ENCODE peak calls at places on chromosomes 16 and 17, in four cellular contexts. One of them, this sample, is unnamed.

GRCh38 chr17:43456661-43457361 is 27.0 kb upstream of the DHX8 start:
- DNase-seq in HCT116: no peak
- DNase-seq in fibroblast of pulmonary artery: no peak
- DNase-seq in heart left ventricle: peak
- DNase-seq in this sample: peak

GRCh38 chr17:78937561-78937960 is 12.4 kb upstream of the TIMP2 start:
- DNase-seq in heart left ventricle: no peak
- DNase-seq in HCT116: no peak
- DNase-seq in fibroblast of pulmonary artery: no peak
- DNase-seq in this sample: no peak

GRCh38 chr17:57294629-57295501 is 38.5 kb downstream of the MSI2 start:
- DNase-seq in heart left ventricle: peak
- DNase-seq in HCT116: peak
- DNase-seq in fibroblast of pulmonary artery: no peak
- DNase-seq in this sample: peak

GRCh38 chr16:14955546-14956231 is 18.4 kb downstream of the NPIPA1 start:
- DNase-seq in HCT116: no peak
- DNase-seq in heart left ventricle: peak
- DNase-seq in fibroblast of pulmonary artery: no peak
- DNase-seq in this sample: no peak

GRCh38 chr17:43791589-43791988 is 11.4 kb downstream of the CFAP97D1 start:
- DNase-seq in heart left ventricle: no peak
- DNase-seq in HCT116: peak
- DNase-seq in fibroblast of pulmonary artery: peak
- DNase-seq in this sample: peak

GRCh38 chr17:69450857-69451410 is 36.4 kb downstream of the MAP2K6 start:
- DNase-seq in HCT116: no peak
- DNase-seq in heart left ventricle: no peak
- DNase-seq in fibroblast of pulmonary artery: peak
- DNase-seq in this sample: no peak

GRCh38 chr17:69711504-69711903 is 297.0 kb downstream of the MAP2K6 start:
- DNase-seq in fibroblast of pulmonary artery: no peak
- DNase-seq in heart left ventricle: no peak
- DNase-seq in HCT116: no peak
- DNase-seq in this sample: no peak

GRCh38 chr17:13756763-13757162 is 155.0 kb upstream of the HS3ST3A1 start:
- DNase-seq in heart left ventricle: no peak
- DNase-seq in fibroblast of pulmonary artery: no peak
- DNase-seq in HCT116: no peak
- DNase-seq in this sample: no peak

GRCh38 chr17:57895382-57896060 is 45.7 kb upstream of the MRPS23 start:
- DNase-seq in heart left ventricle: peak
- DNase-seq in HCT116: no peak
- DNase-seq in fibroblast of pulmonary artery: peak
- DNase-seq in this sample: no peak

DNA sequence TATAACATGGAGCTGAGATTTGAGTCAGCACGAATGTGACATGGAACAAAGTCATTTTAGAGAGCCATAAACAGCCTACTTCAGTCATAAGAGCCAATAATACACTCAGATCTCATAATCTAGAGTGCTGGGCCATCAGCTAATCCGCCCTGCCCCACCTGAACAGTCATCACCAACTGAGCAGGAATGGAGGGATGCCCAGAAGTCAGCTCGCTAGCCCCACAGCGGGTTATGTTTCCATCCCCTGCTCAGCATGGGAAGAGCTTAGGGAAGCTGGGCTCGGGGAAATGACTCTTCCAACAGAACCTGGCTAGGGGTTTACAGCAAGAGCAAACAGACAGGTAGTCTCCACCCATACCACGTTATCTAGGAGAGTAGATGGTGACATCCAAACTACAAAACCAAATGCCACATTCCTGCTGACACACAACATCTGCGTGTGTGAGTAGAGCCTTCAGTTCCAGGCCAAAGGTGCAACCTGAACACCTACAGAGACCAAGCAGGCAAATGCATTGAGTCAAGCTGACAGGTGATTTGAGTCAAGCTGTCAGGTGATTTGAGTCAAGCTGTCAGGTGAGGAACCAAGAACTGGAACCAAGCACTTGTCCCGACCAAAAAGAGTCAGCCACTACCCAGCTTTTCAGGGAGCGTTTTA is 2.0 kb downstream of the TMEM11 start:
- DNase-seq in heart left ventricle: no peak
- DNase-seq in HCT116: no peak
- DNase-seq in fibroblast of pulmonary artery: no peak
- DNase-seq in this sample: no peak
- H3K4me3 ChIP-seq in heart left ventricle: peak
- H3K4me3 ChIP-seq in HCT116: peak
- H3K4me3 ChIP-seq in fibroblast of pulmonary artery: no peak
- H3K4me3 ChIP-seq in this sample: no peak

GRCh38 chr16:72940886-72941285 is 107.0 kb downstream of the ZFHX3 start:
- DNase-seq in fibroblast of pulmonary artery: no peak
- DNase-seq in heart left ventricle: no peak
- DNase-seq in HCT116: no peak
- DNase-seq in this sample: no peak

GRCh38 chr16:72938426-72939164 is 109.3 kb downstream of the ZFHX3 start:
- DNase-seq in heart left ventricle: peak
- DNase-seq in fibroblast of pulmonary artery: peak
- DNase-seq in HCT116: no peak
- DNase-seq in this sample: peak

GRCh38 chr16:72937916-72938315 is 110.0 kb downstream of the ZFHX3 start:
- DNase-seq in HCT116: no peak
- DNase-seq in heart left ventricle: no peak
- DNase-seq in fibroblast of pulmonary artery: no peak
- DNase-seq in this sample: no peak

GRCh38 chr16:72937360-72937759 is 110.6 kb downstream of the ZFHX3 start:
- DNase-seq in HCT116: no peak
- DNase-seq in fibroblast of pulmonary artery: no peak
- DNase-seq in heart left ventricle: no peak
- DNase-seq in this sample: no peak

GRCh38 chr16:72939247-72939646 is 108.7 kb downstream of the ZFHX3 start:
- DNase-seq in HCT116: no peak
- DNase-seq in heart left ventricle: peak
- DNase-seq in fibroblast of pulmonary artery: peak
- DNase-seq in this sample: peak
- TF ChIP-seq CTCF in HCT116: no peak
- TF ChIP-seq CTCF in heart left ventricle: peak
- TF ChIP-seq CTCF in fibroblast of pulmonary artery: peak
- TF ChIP-seq CTCF in this sample: peak

DNA sequence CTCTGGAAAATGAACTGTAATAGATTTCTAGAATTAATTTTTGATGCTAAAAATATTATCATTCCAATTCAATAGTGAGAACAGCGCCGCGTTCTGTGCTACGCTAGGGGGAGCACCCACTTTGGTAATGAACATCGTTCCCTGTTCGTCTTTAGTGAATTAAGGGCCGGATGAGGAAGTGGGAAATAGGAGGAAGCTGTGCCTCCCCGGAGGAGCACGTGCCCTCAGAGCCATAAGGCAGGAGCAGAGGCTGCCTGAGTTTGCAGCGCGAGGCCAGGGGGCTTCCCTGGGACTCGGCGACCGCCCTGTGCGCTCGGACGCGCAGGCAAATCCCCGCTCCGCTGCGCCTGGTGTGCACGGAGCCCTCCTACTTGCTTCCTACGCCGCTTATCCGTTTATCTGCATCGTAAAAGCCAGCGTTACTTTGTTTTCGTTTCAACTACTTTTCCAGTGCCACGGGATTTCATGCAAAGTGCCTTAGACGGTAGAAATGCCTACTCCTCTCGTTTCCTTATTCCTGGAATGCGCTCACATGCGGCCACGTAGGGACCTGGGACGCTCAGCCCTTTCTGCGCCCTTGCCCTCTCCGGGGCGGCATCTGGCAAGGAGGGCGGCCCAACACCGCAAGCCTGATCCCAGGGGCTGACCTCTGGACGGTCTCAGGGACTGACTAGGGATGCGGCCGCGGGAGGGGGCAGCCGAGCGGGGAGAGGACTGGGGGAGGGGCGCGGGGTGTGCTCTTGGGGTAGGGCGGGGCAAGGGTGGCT is 76.4 kb downstream of the KCNJ12 start:
- DNase-seq in fibroblast of pulmonary artery: peak
- DNase-seq in heart left ventricle: peak
- DNase-seq in HCT116: peak
- DNase-seq in this sample: peak
- H3K4me3 ChIP-seq in fibroblast of pulmonary artery: peak
- H3K4me3 ChIP-seq in heart left ventricle: peak
- H3K4me3 ChIP-seq in HCT116: no peak
- H3K4me3 ChIP-seq in this sample: peak

DNA sequence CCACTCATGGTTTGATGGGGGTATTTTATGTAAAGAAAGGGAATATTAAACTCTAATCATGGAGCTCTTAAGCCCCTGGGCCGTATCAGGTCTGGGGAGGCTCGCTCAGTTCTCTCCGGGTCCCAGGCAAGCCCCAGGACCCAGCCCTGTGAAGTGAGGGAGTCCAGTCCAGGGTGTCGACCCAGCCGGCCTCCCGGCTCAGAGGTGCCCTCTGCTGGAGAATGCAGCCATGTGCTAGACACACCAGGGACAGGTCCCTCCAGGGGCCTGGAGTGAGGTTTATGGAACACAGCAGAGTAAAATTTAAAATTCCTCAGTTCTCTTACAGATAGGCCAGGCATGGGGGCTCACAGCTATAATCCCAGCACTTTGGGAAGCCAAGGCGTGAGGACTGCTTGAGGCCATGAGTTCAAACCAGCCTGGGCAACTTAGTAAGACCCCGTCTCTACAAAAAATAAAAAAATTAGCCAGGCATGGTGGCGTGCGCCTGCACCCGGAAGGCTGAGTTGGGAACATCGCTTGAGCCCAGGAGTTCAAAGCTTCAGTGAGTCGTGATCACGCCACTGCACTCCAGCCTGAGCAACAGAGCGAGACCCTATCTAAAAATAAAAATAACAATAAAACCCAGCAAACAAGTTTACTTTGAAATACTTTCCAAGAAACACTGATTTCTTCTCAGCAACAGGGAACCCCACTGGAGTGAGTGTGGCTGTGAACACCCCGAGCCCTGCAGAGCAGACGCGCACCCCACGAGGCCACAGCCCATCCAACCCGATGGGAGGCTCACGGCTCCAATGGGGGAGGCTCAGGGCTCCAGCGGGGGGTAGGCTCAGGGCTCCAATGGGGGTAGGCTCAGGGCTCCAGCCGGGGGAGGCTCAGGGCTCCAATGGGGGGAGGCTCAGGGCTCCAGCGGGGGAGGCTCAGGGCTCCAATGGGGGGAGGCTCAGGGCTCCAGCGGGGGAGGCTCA is 72.2 kb downstream of the ZNF778 start:
- DNase-seq in HCT116: peak
- DNase-seq in heart left ventricle: peak
- DNase-seq in fibroblast of pulmonary artery: peak
- DNase-seq in this sample: peak
- TF ChIP-seq CTCF in HCT116: peak
- TF ChIP-seq CTCF in heart left ventricle: peak
- TF ChIP-seq CTCF in fibroblast of pulmonary artery: peak
- TF ChIP-seq CTCF in this sample: peak

GRCh38 chr17:76993636-76994035 is 125.4 kb downstream of the MGAT5B start:
- DNase-seq in fibroblast of pulmonary artery: no peak
- DNase-seq in HCT116: no peak
- DNase-seq in heart left ventricle: no peak
- DNase-seq in this sample: no peak

GRCh38 chr17:76994237-76994637 is 126.0 kb downstream of the MGAT5B start:
- DNase-seq in heart left ventricle: no peak
- DNase-seq in HCT116: no peak
- DNase-seq in fibroblast of pulmonary artery: no peak
- DNase-seq in this sample: no peak

GRCh38 chr17:76996741-76997694 is 128.8 kb downstream of the MGAT5B start:
- DNase-seq in fibroblast of pulmonary artery: no peak
- DNase-seq in heart left ventricle: no peak
- DNase-seq in HCT116: no peak
- DNase-seq in this sample: no peak

GRCh38 chr17:76997981-76998531 is 129.9 kb downstream of the MGAT5B start:
- DNase-seq in HCT116: no peak
- DNase-seq in fibroblast of pulmonary artery: no peak
- DNase-seq in heart left ventricle: no peak
- DNase-seq in this sample: no peak

DNA sequence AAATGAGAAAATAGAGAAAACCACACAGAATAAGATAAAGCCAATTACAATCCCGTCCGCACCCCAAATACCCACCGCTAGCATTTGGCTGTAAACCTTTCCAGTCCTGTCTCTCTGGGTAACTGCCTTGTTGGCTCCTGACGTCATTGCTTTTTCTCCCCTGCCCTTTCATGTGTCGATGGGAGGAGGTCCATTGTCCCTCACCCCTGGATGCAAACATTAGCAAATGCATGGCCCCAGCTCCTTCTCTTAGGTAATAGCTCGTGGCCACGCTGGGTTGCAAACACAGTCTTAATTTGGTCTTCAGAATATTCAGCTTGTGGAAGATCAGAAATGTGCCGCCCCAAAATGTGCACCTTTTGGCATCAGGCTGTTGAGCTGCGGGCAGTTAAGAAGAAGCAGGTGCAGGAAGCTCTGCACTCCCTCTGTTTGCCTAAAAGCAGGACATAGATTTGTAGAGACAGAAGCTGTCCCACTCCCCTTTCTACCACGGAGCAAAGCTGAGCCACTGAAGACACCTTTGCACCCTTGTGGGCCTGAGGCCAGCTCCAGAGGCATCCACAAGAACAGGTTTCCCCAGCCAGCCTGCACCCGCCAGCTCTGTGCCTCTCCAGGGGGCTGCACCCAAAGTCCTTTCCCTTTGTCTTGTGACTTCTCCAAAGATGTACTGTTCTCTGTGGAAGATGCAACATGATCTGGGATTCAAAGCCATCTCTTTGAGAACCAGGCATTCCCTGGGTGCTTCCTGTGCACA is 127.3 kb downstream of the MGAT5B start:
- DNase-seq in fibroblast of pulmonary artery: no peak
- DNase-seq in HCT116: no peak
- DNase-seq in heart left ventricle: no peak
- DNase-seq in this sample: no peak
- H3K4me3 ChIP-seq in fibroblast of pulmonary artery: no peak
- H3K4me3 ChIP-seq in HCT116: no peak
- H3K4me3 ChIP-seq in heart left ventricle: no peak
- H3K4me3 ChIP-seq in this sample: no peak

DNA sequence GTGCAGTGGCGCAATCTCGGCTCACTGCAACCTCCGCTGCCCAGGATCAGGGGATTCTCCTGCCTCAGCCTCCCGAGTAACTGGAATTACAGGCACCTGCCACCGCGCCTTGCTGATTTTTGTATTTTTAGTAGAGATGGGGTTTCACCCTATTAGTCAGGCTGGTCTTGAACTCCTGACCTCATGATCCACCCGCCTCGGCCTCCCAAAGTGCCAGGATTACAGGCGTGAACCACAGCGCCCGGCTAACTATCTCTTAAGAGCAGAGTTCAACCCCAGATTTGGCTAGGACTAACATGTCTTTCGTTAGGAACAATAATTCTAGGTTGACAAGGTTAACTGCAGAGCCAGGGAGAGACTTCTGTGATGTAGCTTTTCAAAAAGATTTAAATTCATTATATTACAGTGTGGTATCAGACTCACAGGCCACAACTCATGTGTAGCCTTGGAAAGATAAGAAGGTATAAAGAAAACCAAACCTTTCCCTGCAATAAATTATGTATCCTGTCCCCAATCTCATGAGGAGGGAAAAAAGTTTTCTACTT is 4.3 kb downstream of the CHTF8 start:
- DNase-seq in heart left ventricle: no peak
- DNase-seq in fibroblast of pulmonary artery: no peak
- DNase-seq in HCT116: no peak
- DNase-seq in this sample: no peak
- TF ChIP-seq CTCF in heart left ventricle: no peak
- TF ChIP-seq CTCF in fibroblast of pulmonary artery: no peak
- TF ChIP-seq CTCF in HCT116: no peak
- TF ChIP-seq CTCF in this sample: no peak

This sample was measured in fibroblast of villous mesenchyme.